ENCODE peak calls at places on chromosomes 7 and 10, in ten cellular contexts. R is endothelial cell; O is NCI-H2081; B is colonic mucosa; E is fibroblast of lung; P is HCEC 1CT; J is thyroid gland; X is activated T-helper 1 cell treated with anti-CD3 and anti-CD28 coated beads, Interleukin-2, amount 50 U/mL, for 16 hours; T is NCI-H82; M is neural progenitor cell. F is an unnamed sample.

GRCh38 chr7:22858640-22859561 is 36.3 kb upstream of the TOMM7 start:
- DNase-seq in R (no peak), O (no peak), B (no peak), E (peak), P (peak), J (no peak), X (no peak), T (peak), M (no peak), F (peak)

GRCh38 chr10:132804785-132805426 is 19.0 kb upstream of the NKX6-2 start:
- DNase-seq in R (no peak), O (no peak), B (no peak), E (no peak), P (no peak), J (no peak), X (no peak), T (no peak), M (no peak), F (no peak)

GRCh38 chr10:84155521-84155920 is 16.2 kb downstream of the GHITM start:
- DNase-seq in R (no peak), O (no peak), B (no peak), E (no peak), P (no peak), J (no peak), X (no peak), T (no peak), M (no peak), F (no peak)

GRCh38 chr7:45710271-45711160 is 136.3 kb downstream of the ADCY1 start:
- DNase-seq in R (no peak), O (no peak), B (no peak), E (no peak), P (no peak), J (no peak), X (no peak), T (no peak), M (no peak), F (no peak)

GRCh38 chr7:95054386-95054785 is 147.0 kb downstream of the PPP1R9A start:
- DNase-seq in R (no peak), O (no peak), B (no peak), E (no peak), P (no peak), J (no peak), X (no peak), T (no peak), M (no peak), F (no peak)

GRCh38 chr7:14765731-14766130 is 136.8 kb downstream of the DGKB start:
- DNase-seq in R (no peak), O (no peak), B (no peak), E (peak), P (peak), J (no peak), X (no peak), T (no peak), M (no peak), F (no peak)

GRCh38 chr10:124543971-124544370 is 82.3 kb downstream of the LHPP start:
- DNase-seq in R (no peak), O (no peak), B (no peak), E (no peak), P (no peak), J (no peak), X (no peak), T (no peak), M (no peak), F (no peak)

GRCh38 chr10:52750629-52751028 is 22.0 kb downstream of the MBL2 start:
- DNase-seq in R (no peak), O (no peak), B (no peak), E (no peak), P (no peak), J (no peak), X (no peak), T (no peak), M (no peak), F (no peak)

GRCh38 chr7:54880326-54880989 is 121.4 kb upstream of the SEC61G start:
- DNase-seq in R (no peak), O (no peak), B (peak), E (no peak), P (no peak), J (no peak), X (no peak), T (no peak), M (no peak), F (no peak)

GRCh38 chr7:108503112-108504026 is 22.6 kb downstream of the PNPLA8 start:
- DNase-seq in R (no peak), O (no peak), B (no peak), E (no peak), P (no peak), J (no peak), X (no peak), T (peak), M (no peak), F (no peak)

GRCh38 chr7:50676754-50677153 is 105.9 kb downstream of the GRB10 start:
- DNase-seq in R (no peak), O (no peak), B (no peak), E (no peak), P (no peak), J (no peak), X (no peak), T (no peak), M (no peak), F (no peak)

GRCh38 chr7:85234746-85235145 is 47.9 kb upstream of the SEMA3D start:
- DNase-seq in R (no peak), O (no peak), B (no peak), E (peak), P (no peak), J (no peak), X (no peak), T (no peak), M (no peak), F (no peak)

GRCh38 chr7:157634401-157635147 is 297.8 kb downstream of the DNAJB6 start:
- DNase-seq in R (no peak), O (no peak), B (no peak), E (no peak), P (no peak), J (no peak), X (no peak), T (no peak), M (no peak), F (no peak)

GRCh38 chr10:127102176-127102575 is 94.2 kb downstream of the INSYN2A start:
- DNase-seq in R (no peak), O (no peak), B (no peak), E (no peak), P (no peak), J (no peak), X (no peak), T (no peak), M (no peak), F (no peak)

GRCh38 chr10:45000764-45001381 is at the start of gene ZNF22:
- DNase-seq in R (peak), O (no peak), B (peak), E (peak), P (peak), J (peak), X (peak), T (peak), M (peak), F (peak)

GRCh38 chr10:62175256-62175655 is 93.4 kb downstream of the RTKN2 start:
- DNase-seq in R (no peak), O (no peak), B (no peak), E (no peak), P (no peak), J (no peak), X (no peak), T (no peak), M (no peak), F (no peak)

GRCh38 chr10:82574081-82574480 is 699.1 kb downstream of the NRG3 start:
- DNase-seq in R (no peak), O (no peak), B (no peak), E (no peak), P (no peak), J (no peak), X (no peak), T (no peak), M (no peak), F (no peak)

GRCh38 chr10:131199646-131200045 is 111.9 kb downstream of the TCERG1L start:
- DNase-seq in R (no peak), O (no peak), B (no peak), E (no peak), P (no peak), J (no peak), X (no peak), T (no peak), M (peak), F (no peak)

GRCh38 chr10:35822316-35822715 is 180.2 kb upstream of the FZD8 start:
- DNase-seq in R (peak), O (no peak), B (peak), E (peak), P (peak), J (peak), X (no peak), T (peak), M (peak), F (peak)

GRCh38 chr7:123846217-123846891 is 1.4 kb downstream of the HYAL4 start:
- DNase-seq in R (peak), O (no peak), B (no peak), E (peak), P (no peak), J (no peak), X (no peak), T (peak), M (no peak), F (peak)

GRCh38 chr10:6296456-6297214 is 93.9 kb downstream of the PFKFB3 start:
- DNase-seq in R (no peak), O (no peak), B (no peak), E (no peak), P (no peak), J (no peak), X (no peak), T (no peak), M (no peak), F (no peak)

GRCh38 chr7:74206589-74207120 is 3.2 kb upstream of the LAT2 start:
- DNase-seq in R (peak), O (peak), B (peak), E (peak), P (peak), J (peak), X (peak), T (peak), M (peak), F (peak)

GRCh38 chr10:43256531-43257209 is 10.2 kb downstream of the RASGEF1A start:
- DNase-seq in R (no peak), O (no peak), B (no peak), E (no peak), P (no peak), J (no peak), X (no peak), T (no peak), M (no peak), F (no peak)

GRCh38 chr10:114544045-114544659 is 113.9 kb downstream of the ABLIM1 start:
- DNase-seq in R (no peak), O (no peak), B (peak), E (no peak), P (no peak), J (no peak), X (peak), T (no peak), M (no peak), F (no peak)

GRCh38 chr10:59073456-59074053 is 102.9 kb upstream of the PHYHIPL start:
- DNase-seq in R (no peak), O (no peak), B (no peak), E (no peak), P (no peak), J (no peak), X (no peak), T (no peak), M (no peak), F (no peak)

GRCh38 chr10:29980084-29980483 is 79.3 kb downstream of the JCAD start:
- DNase-seq in R (no peak), O (no peak), B (no peak), E (peak), P (no peak), J (peak), X (no peak), T (no peak), M (no peak), F (peak)

GRCh38 chr7:142375710-142376313 is 118.0 kb upstream of the PRSS58 start:
- DNase-seq in R (peak), O (no peak), B (no peak), E (no peak), P (peak), J (peak), X (no peak), T (peak), M (peak), F (no peak)